ENCODE peak calls at places on chromosomes 2 and 18, in nine cellular contexts. One of them, this sample, is unnamed.
A peak's percentile ranks its signal among the peaks of the same experiment; 100 is the strongest.

GRCh38 chr2:111119004-111119846 is 1.5 kb upstream of the BCL2L11 start:
- DNase-seq in stomach: no peak
- DNase-seq in GM12878: no peak
- DNase-seq in A549: no peak
- DNase-seq in adrenal gland: peak; percentile 30
- DNase-seq in heart left ventricle: peak; percentile 36
- DNase-seq in tibial nerve: no peak
- DNase-seq in upper lobe of left lung: peak; percentile 31
- DNase-seq in prostate gland: no peak
- DNase-seq in this sample: peak; percentile 24

GRCh38 chr2:145091011-145091744 is 571.3 kb upstream of the ZEB2 start:
- DNase-seq in stomach: no peak
- DNase-seq in GM12878: no peak
- DNase-seq in A549: no peak
- DNase-seq in adrenal gland: no peak
- DNase-seq in heart left ventricle: no peak
- DNase-seq in tibial nerve: no peak
- DNase-seq in upper lobe of left lung: no peak
- DNase-seq in prostate gland: no peak
- DNase-seq in this sample: no peak

GRCh38 chr2:236612737-236613136 is 43.1 kb downstream of the ACKR3 start:
- DNase-seq in stomach: no peak
- DNase-seq in GM12878: no peak
- DNase-seq in A549: no peak
- DNase-seq in adrenal gland: no peak
- DNase-seq in heart left ventricle: no peak
- DNase-seq in tibial nerve: no peak
- DNase-seq in upper lobe of left lung: no peak
- DNase-seq in prostate gland: no peak
- DNase-seq in this sample: no peak

GRCh38 chr18:79507546-79508480 is 112.1 kb downstream of the NFATC1 start:
- DNase-seq in stomach: peak; percentile 67
- DNase-seq in GM12878: no peak
- DNase-seq in A549: no peak
- DNase-seq in adrenal gland: peak; percentile 67
- DNase-seq in heart left ventricle: peak; percentile 88
- DNase-seq in tibial nerve: peak; percentile 73
- DNase-seq in upper lobe of left lung: peak; percentile 71
- DNase-seq in prostate gland: peak; percentile 72
- DNase-seq in this sample: peak; percentile 79

GRCh38 chr2:182887753-182888415 is 21.4 kb upstream of the FRZB start:
- DNase-seq in stomach: no peak
- DNase-seq in GM12878: no peak
- DNase-seq in A549: no peak
- DNase-seq in adrenal gland: no peak
- DNase-seq in heart left ventricle: no peak
- DNase-seq in tibial nerve: no peak
- DNase-seq in upper lobe of left lung: no peak
- DNase-seq in prostate gland: no peak
- DNase-seq in this sample: no peak

GRCh38 chr2:3664118-3664517 is 6.1 kb downstream of the ALLC start:
- DNase-seq in stomach: no peak
- DNase-seq in GM12878: no peak
- DNase-seq in A549: no peak
- DNase-seq in adrenal gland: no peak
- DNase-seq in heart left ventricle: no peak
- DNase-seq in tibial nerve: no peak
- DNase-seq in upper lobe of left lung: no peak
- DNase-seq in prostate gland: no peak
- DNase-seq in this sample: no peak

GRCh38 chr2:15041429-15041837 is 408.9 kb downstream of the LRATD1 start:
- DNase-seq in stomach: no peak
- DNase-seq in GM12878: no peak
- DNase-seq in A549: no peak
- DNase-seq in adrenal gland: no peak
- DNase-seq in heart left ventricle: no peak
- DNase-seq in tibial nerve: peak; percentile 32
- DNase-seq in upper lobe of left lung: no peak
- DNase-seq in prostate gland: no peak
- DNase-seq in this sample: no peak

GRCh38 chr2:123245156-123245555 is 779.9 kb upstream of the CNTNAP5 start:
- DNase-seq in stomach: no peak
- DNase-seq in GM12878: no peak
- DNase-seq in A549: no peak
- DNase-seq in adrenal gland: no peak
- DNase-seq in heart left ventricle: no peak
- DNase-seq in tibial nerve: no peak
- DNase-seq in upper lobe of left lung: no peak
- DNase-seq in prostate gland: no peak
- DNase-seq in this sample: no peak

GRCh38 chr2:170076189-170076588 is 101.8 kb upstream of the MYO3B start:
- DNase-seq in stomach: no peak
- DNase-seq in GM12878: no peak
- DNase-seq in A549: no peak
- DNase-seq in adrenal gland: no peak
- DNase-seq in heart left ventricle: no peak
- DNase-seq in tibial nerve: no peak
- DNase-seq in upper lobe of left lung: no peak
- DNase-seq in prostate gland: no peak
- DNase-seq in this sample: no peak

GRCh38 chr2:240162032-240162431 is 21.6 kb upstream of the OTOS start:
- DNase-seq in stomach: no peak
- DNase-seq in GM12878: no peak
- DNase-seq in A549: no peak
- DNase-seq in adrenal gland: no peak
- DNase-seq in heart left ventricle: no peak
- DNase-seq in tibial nerve: no peak
- DNase-seq in upper lobe of left lung: no peak
- DNase-seq in prostate gland: no peak
- DNase-seq in this sample: no peak

GRCh38 chr2:875687-876615 is 74.7 kb upstream of the SNTG2 start:
- DNase-seq in stomach: peak; percentile 15
- DNase-seq in GM12878: no peak
- DNase-seq in A549: no peak
- DNase-seq in adrenal gland: no peak
- DNase-seq in heart left ventricle: no peak
- DNase-seq in tibial nerve: no peak
- DNase-seq in upper lobe of left lung: no peak
- DNase-seq in prostate gland: no peak
- DNase-seq in this sample: no peak

GRCh38 chr2:187617120-187617519 is 62.9 kb upstream of the TFPI start:
- DNase-seq in stomach: no peak
- DNase-seq in GM12878: no peak
- DNase-seq in A549: no peak
- DNase-seq in adrenal gland: no peak
- DNase-seq in heart left ventricle: no peak
- DNase-seq in tibial nerve: no peak
- DNase-seq in upper lobe of left lung: no peak
- DNase-seq in prostate gland: no peak
- DNase-seq in this sample: no peak

GRCh38 chr2:120246546-120247300 is 5.9 kb upstream of the RALB start:
- DNase-seq in stomach: no peak
- DNase-seq in GM12878: no peak
- DNase-seq in A549: no peak
- DNase-seq in adrenal gland: no peak
- DNase-seq in heart left ventricle: no peak
- DNase-seq in tibial nerve: no peak
- DNase-seq in upper lobe of left lung: no peak
- DNase-seq in prostate gland: no peak
- DNase-seq in this sample: no peak

GRCh38 chr2:70127920-70128444 is 40.7 kb downstream of the PCBP1 start:
- DNase-seq in stomach: no peak
- DNase-seq in GM12878: no peak
- DNase-seq in A549: no peak
- DNase-seq in adrenal gland: no peak
- DNase-seq in heart left ventricle: no peak
- DNase-seq in tibial nerve: no peak
- DNase-seq in upper lobe of left lung: no peak
- DNase-seq in prostate gland: no peak
- DNase-seq in this sample: no peak
- H3K4me3 ChIP-seq in stomach: no peak overlapping the region
- H3K4me3 ChIP-seq in GM12878: no peak overlapping the region
- H3K4me3 ChIP-seq in A549: no peak overlapping the region
- H3K4me3 ChIP-seq in adrenal gland: no peak overlapping the region
- H3K4me3 ChIP-seq in heart left ventricle: no peak overlapping the region
- H3K4me3 ChIP-seq in tibial nerve: no peak overlapping the region
- H3K4me3 ChIP-seq in upper lobe of left lung: no peak overlapping the region
- H3K4me3 ChIP-seq in prostate gland: no peak overlapping the region
- H3K4me3 ChIP-seq in this sample: no peak overlapping the region

GRCh38 chr18:10040287-10041011 is 126.6 kb downstream of the VAPA start:
- DNase-seq in stomach: peak; percentile 23
- DNase-seq in GM12878: no peak
- DNase-seq in A549: no peak
- DNase-seq in adrenal gland: no peak
- DNase-seq in heart left ventricle: no peak
- DNase-seq in tibial nerve: no peak
- DNase-seq in upper lobe of left lung: no peak
- DNase-seq in prostate gland: no peak
- DNase-seq in this sample: no peak

GRCh38 chr18:10036479-10036878 is 122.7 kb downstream of the VAPA start:
- DNase-seq in stomach: peak; percentile 21
- DNase-seq in GM12878: no peak
- DNase-seq in A549: no peak
- DNase-seq in adrenal gland: no peak
- DNase-seq in heart left ventricle: no peak
- DNase-seq in tibial nerve: no peak
- DNase-seq in upper lobe of left lung: no peak
- DNase-seq in prostate gland: no peak
- DNase-seq in this sample: peak; percentile 18

GRCh38 chr18:10037181-10037580 is 123.4 kb downstream of the VAPA start:
- DNase-seq in stomach: peak; percentile 15
- DNase-seq in GM12878: no peak
- DNase-seq in A549: no peak
- DNase-seq in adrenal gland: no peak
- DNase-seq in heart left ventricle: no peak
- DNase-seq in tibial nerve: no peak
- DNase-seq in upper lobe of left lung: no peak
- DNase-seq in prostate gland: no peak
- DNase-seq in this sample: peak; percentile 10

GRCh38 chr18:10035306-10035991 is 121.6 kb downstream of the VAPA start:
- DNase-seq in stomach: peak; percentile 37
- DNase-seq in GM12878: no peak
- DNase-seq in A549: no peak
- DNase-seq in adrenal gland: no peak
- DNase-seq in heart left ventricle: no peak
- DNase-seq in tibial nerve: no peak
- DNase-seq in upper lobe of left lung: peak; percentile 80
- DNase-seq in prostate gland: peak; percentile 62
- DNase-seq in this sample: peak; percentile 24

GRCh38 chr18:10038268-10038667 is 124.5 kb downstream of the VAPA start:
- DNase-seq in stomach: peak; percentile 15
- DNase-seq in GM12878: no peak
- DNase-seq in A549: no peak
- DNase-seq in adrenal gland: no peak
- DNase-seq in heart left ventricle: no peak
- DNase-seq in tibial nerve: no peak
- DNase-seq in upper lobe of left lung: no peak
- DNase-seq in prostate gland: no peak
- DNase-seq in this sample: peak; percentile 16
- H3K4me1 ChIP-seq in stomach: peaks cover 13% of the 10 kb centered on the region
- H3K4me1 ChIP-seq in GM12878: no peaks in the 10 kb centered on the region
- H3K4me1 ChIP-seq in A549: no peaks in the 10 kb centered on the region
- H3K4me1 ChIP-seq in adrenal gland: peaks cover 10% of the 10 kb centered on the region
- H3K4me1 ChIP-seq in heart left ventricle: peaks cover 10% of the 10 kb centered on the region
- H3K4me1 ChIP-seq in tibial nerve: peaks cover 12% of the 10 kb centered on the region
- H3K4me1 ChIP-seq in upper lobe of left lung: peaks cover 15% of the 10 kb centered on the region
- H3K4me1 ChIP-seq in prostate gland: peaks cover 4% of the 10 kb centered on the region
- H3K4me1 ChIP-seq in this sample: no peaks in the 10 kb centered on the region

DNA sequence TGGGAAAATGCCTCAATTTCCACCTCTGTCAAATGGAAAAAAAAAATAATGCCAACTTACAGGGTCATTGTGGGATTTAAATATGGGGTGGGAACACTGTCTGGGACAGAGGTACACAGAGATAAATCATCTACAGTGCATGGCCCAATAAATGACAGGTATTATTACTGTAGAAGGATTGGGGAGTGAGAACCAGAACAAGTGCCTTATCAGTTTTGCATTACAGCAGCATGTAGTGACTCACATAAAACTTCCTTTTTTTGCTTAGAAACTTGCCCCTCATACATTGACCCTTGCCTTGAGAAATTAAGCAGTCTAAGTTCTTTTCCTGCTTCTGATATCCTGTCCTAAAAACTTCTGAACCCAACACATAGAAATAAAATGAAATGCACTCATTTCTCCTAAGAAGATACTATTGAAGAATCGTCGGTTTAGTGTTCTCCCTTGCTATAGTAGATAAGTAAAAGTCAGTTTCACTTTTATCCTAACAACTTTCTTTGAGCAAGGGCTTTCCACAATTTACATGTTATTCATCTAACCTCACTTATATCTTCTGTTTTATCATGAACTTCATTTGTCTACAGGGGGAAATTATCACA is 121.0 kb upstream of the HAAO start:
- DNase-seq in stomach: no peak
- DNase-seq in GM12878: no peak
- DNase-seq in A549: no peak
- DNase-seq in adrenal gland: no peak
- DNase-seq in heart left ventricle: no peak
- DNase-seq in tibial nerve: no peak
- DNase-seq in upper lobe of left lung: no peak
- DNase-seq in prostate gland: no peak
- DNase-seq in this sample: no peak
- TF ChIP-seq POLR2A in stomach: no peak
- TF ChIP-seq POLR2A in GM12878: no peak
- TF ChIP-seq POLR2A in A549: no peak
- TF ChIP-seq POLR2A in adrenal gland: no peak
- TF ChIP-seq POLR2A in heart left ventricle: no peak
- TF ChIP-seq POLR2A in tibial nerve: no peak
- TF ChIP-seq POLR2A in upper lobe of left lung: no peak
- TF ChIP-seq POLR2A in prostate gland: no peak
- TF ChIP-seq POLR2A in this sample: no peak

GRCh38 chr2:20668470-20668869 is 1.5 kb downstream of the GDF7 start:
- DNase-seq in stomach: no peak
- DNase-seq in GM12878: no peak
- DNase-seq in A549: no peak
- DNase-seq in adrenal gland: no peak
- DNase-seq in heart left ventricle: no peak
- DNase-seq in tibial nerve: no peak
- DNase-seq in upper lobe of left lung: no peak
- DNase-seq in prostate gland: no peak
- DNase-seq in this sample: no peak

GRCh38 chr2:20666114-20666363 is 905 bp upstream of the GDF7 start:
- DNase-seq in stomach: no peak
- DNase-seq in GM12878: no peak
- DNase-seq in A549: no peak
- DNase-seq in adrenal gland: no peak
- DNase-seq in heart left ventricle: no peak
- DNase-seq in tibial nerve: no peak
- DNase-seq in upper lobe of left lung: no peak
- DNase-seq in prostate gland: no peak
- DNase-seq in this sample: no peak

GRCh38 chr2:20667531-20668401 is 822 bp downstream of the GDF7 start:
- DNase-seq in stomach: no peak
- DNase-seq in GM12878: no peak
- DNase-seq in A549: no peak
- DNase-seq in adrenal gland: no peak
- DNase-seq in heart left ventricle: no peak
- DNase-seq in tibial nerve: no peak
- DNase-seq in upper lobe of left lung: no peak
- DNase-seq in prostate gland: no peak
- DNase-seq in this sample: no peak

GRCh38 chr2:20666364-20667150 is at the start of gene GDF7:
- DNase-seq in stomach: no peak
- DNase-seq in GM12878: no peak
- DNase-seq in A549: no peak
- DNase-seq in adrenal gland: peak; percentile 53
- DNase-seq in heart left ventricle: peak; percentile 63
- DNase-seq in tibial nerve: no peak
- DNase-seq in upper lobe of left lung: no peak
- DNase-seq in prostate gland: no peak
- DNase-seq in this sample: peak; percentile 61

GRCh38 chr2:20667151-20667530 is 197 bp downstream of the GDF7 start:
- DNase-seq in stomach: no peak
- DNase-seq in GM12878: no peak
- DNase-seq in A549: no peak
- DNase-seq in adrenal gland: no peak
- DNase-seq in heart left ventricle: no peak
- DNase-seq in tibial nerve: no peak
- DNase-seq in upper lobe of left lung: no peak
- DNase-seq in prostate gland: no peak
- DNase-seq in this sample: no peak
- H3K4me3 ChIP-seq in stomach: peak overlapping the region; percentile 58
- H3K4me3 ChIP-seq in GM12878: peak overlapping the region; percentile 73
- H3K4me3 ChIP-seq in A549: peak overlapping the region; percentile 58
- H3K4me3 ChIP-seq in adrenal gland: peak overlapping the region; percentile 50
- H3K4me3 ChIP-seq in heart left ventricle: peak overlapping the region; percentile 59
- H3K4me3 ChIP-seq in tibial nerve: peak overlapping the region; percentile 61
- H3K4me3 ChIP-seq in upper lobe of left lung: peak overlapping the region; percentile 51
- H3K4me3 ChIP-seq in prostate gland: peak overlapping the region; percentile 41
- H3K4me3 ChIP-seq in this sample: peak overlapping the region; percentile 52

This sample was measured in uterus.